ENCODE peak calls at places on chromosome 18, in six cellular contexts. R is OCI-LY7; Q is IMR-90; Y is naive thymus-derived CD4-positive, alpha-beta T cell; C is suprapubic skin; F is cardiac muscle cell. V is an unnamed sample.

GRCh38 chr18:54607213-54607934 is 16.3 kb downstream of the DYNAP start:
- DNase-seq in Q (peak), C (no peak), F (peak), Y (no peak), R (no peak), V (no peak)

GRCh38 chr18:11728247-11728646 is 39.2 kb downstream of the GNAL start:
- DNase-seq in C (no peak), R (peak), F (peak), Y (no peak), Q (no peak), V (peak)

GRCh38 chr18:5661179-5661578 is 117.4 kb upstream of the EPB41L3 start:
- DNase-seq in Q (no peak), F (peak), Y (no peak), C (no peak), R (no peak), V (no peak)

GRCh38 chr18:55202232-55202917 is 243.1 kb upstream of the CCDC68 start:
- DNase-seq in Y (no peak), Q (no peak), F (no peak), C (no peak), R (no peak), V (no peak)

GRCh38 chr18:73577365-73577764 is 570.3 kb downstream of the FBXO15 start:
- DNase-seq in Q (peak), C (no peak), R (no peak), Y (no peak), F (no peak), V (no peak)

GRCh38 chr18:49565656-49566055 is 3.8 kb downstream of the LIPG start:
- DNase-seq in R (no peak), F (no peak), Y (no peak), C (no peak), Q (peak), V (no peak)

GRCh38 chr18:79934311-79935097 is 16.9 kb downstream of the SLC66A2 start:
- DNase-seq in Q (no peak), R (no peak), C (peak), F (peak), Y (no peak), V (no peak)

GRCh38 chr18:50201476-50201875 is 6.5 kb upstream of the MYO5B start:
- DNase-seq in C (no peak), F (no peak), Q (no peak), R (no peak), Y (no peak), V (no peak)

GRCh38 chr18:58135170-58135569 is 91.1 kb downstream of the NEDD4L start:
- DNase-seq in Y (no peak), F (no peak), R (no peak), C (no peak), Q (peak), V (peak)

GRCh38 chr18:49813071-49813320 is 337 bp downstream of the ACAA2 start:
- DNase-seq in Q (peak), F (peak), Y (no peak), R (peak), C (peak), V (no peak)

GRCh38 chr18:5052491-5052890 is 144.6 kb downstream of the AKAIN1 start:
- DNase-seq in Q (no peak), F (no peak), Y (no peak), C (no peak), R (no peak), V (no peak)

GRCh38 chr18:52504589-52504988 is 164.6 kb downstream of the DCC start:
- DNase-seq in Y (no peak), R (no peak), F (no peak), Q (no peak), C (no peak), V (no peak)

GRCh38 chr18:7684966-7685365 is 117.8 kb downstream of the PTPRM start:
- DNase-seq in R (no peak), F (no peak), C (no peak), Y (no peak), Q (no peak), V (no peak)

GRCh38 chr18:49766646-49767045 is 46.7 kb downstream of the ACAA2 start:
- DNase-seq in R (no peak), Q (no peak), C (no peak), F (no peak), Y (no peak), V (no peak)

GRCh38 chr18:2981212-2981728 is 31.7 kb downstream of the LPIN2 start:
- DNase-seq in Q (peak), Y (no peak), C (no peak), F (no peak), R (peak), V (no peak)

GRCh38 chr18:48328473-48329205 is 80.5 kb downstream of the ZBTB7C start:
- DNase-seq in Q (peak), F (no peak), Y (no peak), C (no peak), R (no peak), V (no peak)

GRCh38 chr18:9688036-9688741 is 19.9 kb upstream of the RAB31 start:
- DNase-seq in F (no peak), R (no peak), Y (no peak), Q (peak), C (no peak), V (no peak)

GRCh38 chr18:79962835-79963657 is 1.4 kb upstream of the HSBP1L1 start:
- DNase-seq in F (no peak), C (peak), R (no peak), Y (no peak), Q (no peak), V (no peak)

GRCh38 chr18:49648811-49649210 is 87.0 kb downstream of the LIPG start:
- DNase-seq in C (no peak), F (no peak), Y (no peak), Q (no peak), R (no peak), V (no peak)

GRCh38 chr18:56672391-56672790 is 21.2 kb downstream of the WDR7 start:
- DNase-seq in Q (no peak), Y (no peak), R (no peak), C (no peak), F (no peak), V (no peak)

GRCh38 chr18:10557085-10557677 is 31.4 kb downstream of the NAPG start:
- DNase-seq in Y (no peak), R (no peak), C (no peak), F (no peak), Q (no peak), V (no peak)

GRCh38 chr18:56873441-56874140 is 222.4 kb downstream of the WDR7 start:
- DNase-seq in Q (no peak), Y (peak), F (peak), R (peak), C (no peak), V (peak)

GRCh38 chr18:54947115-54947514 is 12.1 kb downstream of the CCDC68 start:
- DNase-seq in F (no peak), C (no peak), R (no peak), Q (no peak), Y (peak), V (no peak)

GRCh38 chr18:3624818-3625716 is 175.1 kb downstream of the TGIF1 start:
- DNase-seq in R (no peak), F (peak), Q (peak), C (peak), Y (no peak), V (no peak)

GRCh38 chr18:29488617-29489016 is 1311.7 kb upstream of the CDH2 start:
- DNase-seq in Y (no peak), R (no peak), F (no peak), Q (peak), C (no peak), V (no peak)

GRCh38 chr18:23856466-23857175 is 157.9 kb upstream of the TTC39C start:
- DNase-seq in R (no peak), F (no peak), Q (peak), C (no peak), Y (no peak), V (no peak)

GRCh38 chr18:61833978-61834377 is 58.8 kb downstream of the RNF152 start:
- DNase-seq in Y (no peak), F (no peak), Q (peak), R (no peak), C (no peak), V (no peak)
- H3K4me3 ChIP-seq in Y (no peak), F (no peak), Q (no peak), R (no peak), C (no peak), V (no peak)

GRCh38 chr18:75879196-75879595 is 451.7 kb upstream of the SMIM21 start:
- DNase-seq in Q (no peak), Y (no peak), F (no peak), R (no peak), C (no peak), V (no peak)

GRCh38 chr18:75875559-75875958 is 448.1 kb upstream of the SMIM21 start:
- DNase-seq in Y (no peak), C (no peak), F (no peak), R (no peak), Q (no peak), V (no peak)

GRCh38 chr18:75880266-75880665 is 452.8 kb upstream of the SMIM21 start:
- DNase-seq in Y (no peak), F (no peak), R (no peak), Q (no peak), C (no peak), V (no peak)

GRCh38 chr18:75869197-75869596 is 441.7 kb upstream of the SMIM21 start:
- DNase-seq in Y (no peak), R (no peak), C (no peak), Q (no peak), F (peak), V (no peak)

DNA sequence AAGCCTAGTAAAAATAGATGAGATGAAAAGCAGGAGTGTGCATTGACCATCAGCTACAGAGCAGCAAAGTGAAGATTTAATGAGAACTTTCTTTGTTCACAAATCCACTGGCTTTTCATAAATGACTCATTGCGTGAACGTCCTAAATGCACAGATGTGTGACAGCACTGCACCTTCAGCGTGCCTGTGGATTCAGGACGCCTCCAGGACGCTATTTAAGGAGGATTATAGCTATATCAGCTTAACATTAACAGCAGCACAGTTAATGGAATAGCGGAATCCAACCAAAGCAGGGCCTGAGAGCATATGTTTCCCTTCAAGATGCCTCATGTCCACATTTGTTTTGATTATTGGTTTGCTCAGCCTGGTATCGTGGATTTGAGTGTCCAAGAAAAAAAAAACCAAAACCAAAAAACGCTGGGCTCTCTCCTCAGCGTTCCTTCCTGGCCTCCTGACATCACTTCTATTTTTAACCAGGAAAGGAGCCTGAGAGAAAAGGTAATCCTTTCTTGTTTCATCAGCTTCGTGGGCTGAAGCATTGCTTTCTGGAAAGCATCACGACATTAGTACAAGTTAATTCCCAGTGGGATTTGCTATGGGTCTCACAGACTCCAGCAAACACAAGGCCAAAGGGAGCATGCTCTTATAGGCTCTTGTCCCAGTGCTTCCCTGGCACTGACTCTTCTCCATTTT is 447.0 kb upstream of the SMIM21 start:
- DNase-seq in Q (no peak), Y (no peak), R (no peak), F (peak), C (no peak), V (no peak)
- H3K4me3 ChIP-seq in Q (no peak), Y (no peak), R (no peak), F (no peak), C (no peak), V (no peak)

GRCh38 chr18:77076111-77076510 is 56.5 kb downstream of the MBP start:
- DNase-seq in C (no peak), F (no peak), Q (no peak), R (no peak), Y (no peak), V (no peak)
- H3K4me3 ChIP-seq in C (no peak), F (no peak), Q (no peak), R (no peak), Y (no peak), V (no peak)

GRCh38 chr18:25250610-25250859 is 101.4 kb downstream of the ZNF521 start:
- DNase-seq in C (no peak), Q (no peak), R (no peak), F (no peak), Y (no peak), V (no peak)
- H3K4me3 ChIP-seq in C (no peak), Q (no peak), R (no peak), F (no peak), Y (no peak), V (no peak)